ENCODE peak calls at places on chromosome 21, in nine cellular contexts. E, A, O, T, N, M, W, D and S are unnamed samples.
A peak's percentile ranks its signal among the peaks of the same experiment; 100 is the strongest.

GRCh38 chr21:42613756-42614155 is 39.7 kb upstream of the PDE9A start:
- DNase-seq in E (no peak), A (no peak), O (no peak), T (no peak), N (no peak), M (no peak), W (no peak), D (peak; percentile 17), S (no peak)

GRCh38 chr21:41668051-41668541 is 98.8 kb downstream of the RIPK4 start:
- DNase-seq in E (no peak), A (no peak), O (no peak), T (no peak), N (no peak), M (no peak), W (no peak), D (no peak), S (no peak)

GRCh38 chr21:28337319-28337718 is 655.4 kb downstream of the LTN1 start:
- DNase-seq in E (peak; percentile 86), A (peak; percentile 79), O (no peak), T (no peak), N (no peak), M (peak; percentile 83), W (no peak), D (no peak), S (peak; percentile 75)

GRCh38 chr21:26597981-26598380 is 24.9 kb upstream of the CYYR1 start:
- DNase-seq in E (no peak), A (no peak), O (no peak), T (no peak), N (no peak), M (no peak), W (no peak), D (no peak), S (no peak)

GRCh38 chr21:25133939-25134338 is 473.3 kb downstream of the MRPL39 start:
- DNase-seq in E (no peak), A (no peak), O (no peak), T (no peak), N (no peak), M (no peak), W (no peak), D (no peak), S (peak; percentile 4)

GRCh38 chr21:39474545-39474944 is 22.8 kb downstream of the SH3BGR start:
- DNase-seq in E (no peak), A (no peak), O (no peak), T (no peak), N (no peak), M (no peak), W (no peak), D (no peak), S (no peak)

GRCh38 chr21:38290809-38291208 is 34.0 kb downstream of the KCNJ15 start:
- DNase-seq in E (no peak), A (no peak), O (no peak), T (no peak), N (no peak), M (no peak), W (no peak), D (no peak), S (no peak)

GRCh38 chr21:41246808-41247207 is 69.8 kb upstream of the FAM3B start:
- DNase-seq in E (no peak), A (no peak), O (no peak), T (no peak), N (no peak), M (no peak), W (no peak), D (no peak), S (no peak)

GRCh38 chr21:35204850-35205564 is 155.9 kb upstream of the RUNX1 start:
- DNase-seq in E (peak; percentile 97), A (peak; percentile 90), O (peak; percentile 67), T (peak; percentile 93), N (peak; percentile 34), M (peak; percentile 98), W (no peak), D (peak; percentile 67), S (peak; percentile 95)

GRCh38 chr21:24590261-24590660 is 1017.0 kb downstream of the MRPL39 start:
- DNase-seq in E (no peak), A (no peak), O (no peak), T (no peak), N (no peak), M (no peak), W (no peak), D (no peak), S (no peak)

GRCh38 chr21:40967771-40968170 is 120.8 kb upstream of the DSCAM start:
- DNase-seq in E (no peak), A (no peak), O (no peak), T (no peak), N (no peak), M (no peak), W (no peak), D (no peak), S (no peak)

GRCh38 chr21:26437326-26438009 is 135.6 kb downstream of the CYYR1 start:
- DNase-seq in E (no peak), A (peak; percentile 59), O (no peak), T (no peak), N (no peak), M (peak; percentile 28), W (no peak), D (no peak), S (peak; percentile 13)

GRCh38 chr21:15768853-15769252 is 39.1 kb downstream of the USP25 start:
- DNase-seq in E (no peak), A (no peak), O (no peak), T (no peak), N (no peak), M (no peak), W (no peak), D (no peak), S (no peak)
- TF ChIP-seq CTCF in E (no peak), A (no peak), O (no peak), T (no peak), N (no peak), M (no peak), W (no peak), D (no peak), S (no peak)

GRCh38 chr21:31732891-31733520 is 1.1 kb upstream of the SCAF4 start:
- DNase-seq in E (no peak), A (peak; percentile 61), O (peak; percentile 23), T (no peak), N (no peak), M (no peak), W (peak; percentile 5), D (peak; percentile 55), S (peak; percentile 35)
- H3K4me3 ChIP-seq in E (peak overlapping the region; percentile 71), A (peak overlapping the region; percentile 65), O (peak overlapping the region; percentile 18), T (peak overlapping the region; percentile 61), N (peak overlapping the region; percentile 100), M (peak overlapping the region; percentile 62), W (peak overlapping the region; percentile 92), D (no peak overlapping the region), S (peak overlapping the region; percentile 75)

GRCh38 chr21:30194701-30195299 is 21.1 kb downstream of the CLDN8 start:
- DNase-seq in E (peak; percentile 15), A (peak; percentile 17), O (no peak), T (peak; percentile 37), N (no peak), M (peak; percentile 60), W (no peak), D (no peak), S (peak; percentile 74)
- TF ChIP-seq CTCF in E (no peak), A (peak; percentile 47), O (peak; percentile 11), T (peak; percentile 56), N (peak; percentile 24), M (peak; percentile 67), W (no peak), D (no peak), S (peak; percentile 63)

DNA sequence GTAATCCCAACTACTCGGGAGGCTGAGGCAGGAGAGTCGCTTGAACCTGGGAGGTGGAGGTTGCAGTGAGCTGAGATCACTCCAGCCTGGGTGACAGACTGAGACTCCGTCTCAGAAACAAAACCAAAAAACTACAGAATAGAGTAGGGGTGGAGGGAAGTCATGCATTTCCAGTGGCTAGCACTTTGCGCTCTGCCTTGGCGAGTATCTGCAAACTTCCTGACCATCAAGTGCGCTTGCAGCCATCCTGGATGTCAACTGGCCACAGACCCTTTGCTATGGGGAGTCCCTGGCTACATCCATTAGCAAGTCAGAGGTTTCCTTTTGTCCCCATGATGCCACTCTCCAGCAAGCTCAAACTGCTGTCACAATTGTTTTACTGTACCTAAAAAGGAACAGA is 42.3 kb downstream of the VPS26C start:
- DNase-seq in E (no peak), A (no peak), O (no peak), T (no peak), N (no peak), M (no peak), W (no peak), D (no peak), S (no peak)
- H3K4me3 ChIP-seq in E (no peak overlapping the region), A (no peak overlapping the region), O (no peak overlapping the region), T (no peak overlapping the region), N (no peak overlapping the region), M (no peak overlapping the region), W (no peak overlapping the region), D (no peak overlapping the region), S (no peak overlapping the region)

GRCh38 chr21:20971296-20971921 is 26.8 kb upstream of the NCAM2 start:
- DNase-seq in E (peak; percentile 74), A (peak; percentile 37), O (peak; percentile 29), T (peak; percentile 57), N (peak; percentile 56), M (peak; percentile 69), W (no peak), D (no peak), S (peak; percentile 88)
- TF ChIP-seq CTCF in E (peak; percentile 42), A (peak; percentile 58), O (no peak), T (peak; percentile 75), N (peak; percentile 55), M (peak; percentile 60), W (no peak), D (no peak), S (peak; percentile 82)

GRCh38 chr21:31158789-31159581 is 120.7 kb upstream of the KRTAP19-8 start:
- DNase-seq in E (peak; percentile 31), A (peak; percentile 37), O (no peak), T (no peak), N (no peak), M (peak; percentile 63), W (no peak), D (no peak), S (peak; percentile 77)

GRCh38 chr21:31162079-31162699 is 123.9 kb upstream of the KRTAP19-8 start:
- DNase-seq in E (no peak), A (no peak), O (no peak), T (no peak), N (no peak), M (no peak), W (no peak), D (no peak), S (no peak)

GRCh38 chr21:31162827-31163226 is 124.6 kb upstream of the KRTAP19-8 start:
- DNase-seq in E (peak; percentile 61), A (peak; percentile 76), O (no peak), T (peak; percentile 26), N (no peak), M (peak; percentile 20), W (no peak), D (no peak), S (peak; percentile 49)

GRCh38 chr21:31159808-31160207 is 121.5 kb upstream of the KRTAP19-8 start:
- DNase-seq in E (no peak), A (no peak), O (no peak), T (no peak), N (no peak), M (no peak), W (no peak), D (no peak), S (no peak)

DNA sequence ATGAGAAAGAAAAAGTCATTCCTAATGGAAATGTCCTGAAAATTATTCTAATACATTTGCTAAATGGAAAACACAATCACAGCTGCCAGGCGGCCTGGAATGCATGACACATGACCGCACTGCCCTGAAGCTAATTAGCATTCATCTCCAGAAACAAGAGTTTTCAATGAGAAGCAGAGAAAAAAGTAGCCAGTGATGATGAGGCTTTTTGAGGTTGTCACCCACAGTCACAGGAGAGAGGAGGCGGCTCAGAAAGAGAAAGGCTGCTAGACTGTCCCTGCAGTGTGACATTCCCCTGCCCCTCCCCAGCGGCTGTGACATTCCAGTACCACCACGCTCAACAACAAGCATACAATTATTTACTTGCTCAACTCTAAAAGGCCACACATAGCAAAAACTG is 122.9 kb upstream of the KRTAP19-8 start:
- DNase-seq in E (peak; percentile 6), A (peak; percentile 74), O (no peak), T (no peak), N (no peak), M (no peak), W (no peak), D (no peak), S (no peak)
- H3K4me3 ChIP-seq in E (no peak overlapping the region), A (no peak overlapping the region), O (no peak overlapping the region), T (no peak overlapping the region), N (no peak overlapping the region), M (no peak overlapping the region), W (no peak overlapping the region), D (no peak overlapping the region), S (no peak overlapping the region)